ENCODE peak calls at places on chromosomes 5 and 9, in five cellular contexts. One of them, this sample, is unnamed.

GRCh38 chr5:112390327-112390726 is 28.8 kb downstream of the EPB41L4A start:
- DNase-seq in aorta: no peak
- DNase-seq in dorsolateral prefrontal cortex: peak; percentile 6
- DNase-seq in NCI-H82: peak; percentile 83
- DNase-seq in activated naive CD4-positive, alpha-beta T cell treated with anti-CD3 and anti-CD28 coated beads, Interleukin-2, amount 50 U/mL, for 16 hours: no peak
- DNase-seq in this sample: no peak

GRCh38 chr9:136691316-136692189 is 4.3 kb upstream of the AGPAT2 start:
- DNase-seq in aorta: no peak
- DNase-seq in dorsolateral prefrontal cortex: no peak
- DNase-seq in NCI-H82: no peak
- DNase-seq in activated naive CD4-positive, alpha-beta T cell treated with anti-CD3 and anti-CD28 coated beads, Interleukin-2, amount 50 U/mL, for 16 hours: no peak
- DNase-seq in this sample: no peak

GRCh38 chr5:163306421-163306820 is 131.0 kb upstream of the CCNG1 start:
- DNase-seq in aorta: no peak
- DNase-seq in dorsolateral prefrontal cortex: no peak
- DNase-seq in NCI-H82: peak; percentile 34
- DNase-seq in activated naive CD4-positive, alpha-beta T cell treated with anti-CD3 and anti-CD28 coated beads, Interleukin-2, amount 50 U/mL, for 16 hours: no peak
- DNase-seq in this sample: no peak

GRCh38 chr5:171579162-171579561 is 159.7 kb downstream of the FGF18 start:
- DNase-seq in aorta: peak; percentile 81
- DNase-seq in dorsolateral prefrontal cortex: no peak
- DNase-seq in NCI-H82: no peak
- DNase-seq in activated naive CD4-positive, alpha-beta T cell treated with anti-CD3 and anti-CD28 coated beads, Interleukin-2, amount 50 U/mL, for 16 hours: no peak
- DNase-seq in this sample: no peak

GRCh38 chr9:98083059-98083458 is 26.5 kb downstream of the NANS start:
- DNase-seq in aorta: no peak
- DNase-seq in dorsolateral prefrontal cortex: no peak
- DNase-seq in NCI-H82: no peak
- DNase-seq in activated naive CD4-positive, alpha-beta T cell treated with anti-CD3 and anti-CD28 coated beads, Interleukin-2, amount 50 U/mL, for 16 hours: no peak
- DNase-seq in this sample: no peak

GRCh38 chr9:110880123-110880522 is 158.1 kb downstream of the LPAR1 start:
- DNase-seq in aorta: no peak
- DNase-seq in dorsolateral prefrontal cortex: no peak
- DNase-seq in NCI-H82: peak; percentile 19
- DNase-seq in activated naive CD4-positive, alpha-beta T cell treated with anti-CD3 and anti-CD28 coated beads, Interleukin-2, amount 50 U/mL, for 16 hours: no peak
- DNase-seq in this sample: no peak

GRCh38 chr5:3736926-3737325 is 141.3 kb downstream of the IRX1 start:
- DNase-seq in aorta: no peak
- DNase-seq in dorsolateral prefrontal cortex: no peak
- DNase-seq in NCI-H82: no peak
- DNase-seq in activated naive CD4-positive, alpha-beta T cell treated with anti-CD3 and anti-CD28 coated beads, Interleukin-2, amount 50 U/mL, for 16 hours: no peak
- DNase-seq in this sample: no peak

GRCh38 chr5:52915176-52915875 is 73.8 kb upstream of the ITGA2 start:
- DNase-seq in aorta: no peak
- DNase-seq in dorsolateral prefrontal cortex: no peak
- DNase-seq in NCI-H82: peak; percentile 70
- DNase-seq in activated naive CD4-positive, alpha-beta T cell treated with anti-CD3 and anti-CD28 coated beads, Interleukin-2, amount 50 U/mL, for 16 hours: peak; percentile 36
- DNase-seq in this sample: no peak

GRCh38 chr9:95055851-95056551 is 261.5 kb downstream of the FANCC start:
- DNase-seq in aorta: no peak
- DNase-seq in dorsolateral prefrontal cortex: no peak
- DNase-seq in NCI-H82: no peak
- DNase-seq in activated naive CD4-positive, alpha-beta T cell treated with anti-CD3 and anti-CD28 coated beads, Interleukin-2, amount 50 U/mL, for 16 hours: no peak
- DNase-seq in this sample: no peak

GRCh38 chr5:128844354-128844923 is 120.8 kb upstream of the SLC27A6 start:
- DNase-seq in aorta: no peak
- DNase-seq in dorsolateral prefrontal cortex: no peak
- DNase-seq in NCI-H82: peak; percentile 24
- DNase-seq in activated naive CD4-positive, alpha-beta T cell treated with anti-CD3 and anti-CD28 coated beads, Interleukin-2, amount 50 U/mL, for 16 hours: no peak
- DNase-seq in this sample: no peak

GRCh38 chr9:36676823-36677521 is 104.3 kb downstream of the MELK start:
- DNase-seq in aorta: no peak
- DNase-seq in dorsolateral prefrontal cortex: no peak
- DNase-seq in NCI-H82: no peak
- DNase-seq in activated naive CD4-positive, alpha-beta T cell treated with anti-CD3 and anti-CD28 coated beads, Interleukin-2, amount 50 U/mL, for 16 hours: no peak
- DNase-seq in this sample: no peak

GRCh38 chr5:142674438-142675210 is 11.3 kb downstream of the FGF1 start:
- DNase-seq in aorta: peak; percentile 73
- DNase-seq in dorsolateral prefrontal cortex: no peak
- DNase-seq in NCI-H82: no peak
- DNase-seq in activated naive CD4-positive, alpha-beta T cell treated with anti-CD3 and anti-CD28 coated beads, Interleukin-2, amount 50 U/mL, for 16 hours: no peak
- DNase-seq in this sample: no peak

GRCh38 chr9:911003-911402 is 65.5 kb upstream of the DMRT3 start:
- DNase-seq in aorta: no peak
- DNase-seq in dorsolateral prefrontal cortex: no peak
- DNase-seq in NCI-H82: peak; percentile 40
- DNase-seq in activated naive CD4-positive, alpha-beta T cell treated with anti-CD3 and anti-CD28 coated beads, Interleukin-2, amount 50 U/mL, for 16 hours: no peak
- DNase-seq in this sample: no peak

GRCh38 chr5:143217065-143217803 is 186.3 kb downstream of the NR3C1 start:
- DNase-seq in aorta: no peak
- DNase-seq in dorsolateral prefrontal cortex: no peak
- DNase-seq in NCI-H82: peak; percentile 18
- DNase-seq in activated naive CD4-positive, alpha-beta T cell treated with anti-CD3 and anti-CD28 coated beads, Interleukin-2, amount 50 U/mL, for 16 hours: no peak
- DNase-seq in this sample: no peak

GRCh38 chr9:76510041-76510440 is 51.1 kb downstream of the GCNT1 start:
- DNase-seq in aorta: no peak
- DNase-seq in dorsolateral prefrontal cortex: no peak
- DNase-seq in NCI-H82: no peak
- DNase-seq in activated naive CD4-positive, alpha-beta T cell treated with anti-CD3 and anti-CD28 coated beads, Interleukin-2, amount 50 U/mL, for 16 hours: no peak
- DNase-seq in this sample: no peak

GRCh38 chr9:12972608-12973589 is 198.1 kb downstream of the LURAP1L start:
- DNase-seq in aorta: no peak
- DNase-seq in dorsolateral prefrontal cortex: peak; percentile 10
- DNase-seq in NCI-H82: no peak
- DNase-seq in activated naive CD4-positive, alpha-beta T cell treated with anti-CD3 and anti-CD28 coated beads, Interleukin-2, amount 50 U/mL, for 16 hours: no peak
- DNase-seq in this sample: peak; percentile 31

GRCh38 chr9:93223241-93224180 is 39.6 kb downstream of the WNK2 start:
- DNase-seq in aorta: no peak
- DNase-seq in dorsolateral prefrontal cortex: no peak
- DNase-seq in NCI-H82: no peak
- DNase-seq in activated naive CD4-positive, alpha-beta T cell treated with anti-CD3 and anti-CD28 coated beads, Interleukin-2, amount 50 U/mL, for 16 hours: no peak
- DNase-seq in this sample: no peak

GRCh38 chr9:124228516-124228915 is 29.2 kb upstream of the NEK6 start:
- DNase-seq in aorta: no peak
- DNase-seq in dorsolateral prefrontal cortex: no peak
- DNase-seq in NCI-H82: no peak
- DNase-seq in activated naive CD4-positive, alpha-beta T cell treated with anti-CD3 and anti-CD28 coated beads, Interleukin-2, amount 50 U/mL, for 16 hours: no peak
- DNase-seq in this sample: no peak

GRCh38 chr5:140169410-140169809 is 5.6 kb upstream of the CYSTM1 start:
- DNase-seq in aorta: peak; percentile 25
- DNase-seq in dorsolateral prefrontal cortex: no peak
- DNase-seq in NCI-H82: no peak
- DNase-seq in activated naive CD4-positive, alpha-beta T cell treated with anti-CD3 and anti-CD28 coated beads, Interleukin-2, amount 50 U/mL, for 16 hours: no peak
- DNase-seq in this sample: no peak

GRCh38 chr5:176876506-176877431 is 22.4 kb downstream of the HK3 start:
- DNase-seq in aorta: peak; percentile 76
- DNase-seq in dorsolateral prefrontal cortex: no peak
- DNase-seq in NCI-H82: no peak
- DNase-seq in activated naive CD4-positive, alpha-beta T cell treated with anti-CD3 and anti-CD28 coated beads, Interleukin-2, amount 50 U/mL, for 16 hours: no peak
- DNase-seq in this sample: no peak

GRCh38 chr9:35267716-35268115 is 105.9 kb downstream of the UNC13B start:
- DNase-seq in aorta: no peak
- DNase-seq in dorsolateral prefrontal cortex: no peak
- DNase-seq in NCI-H82: no peak
- DNase-seq in activated naive CD4-positive, alpha-beta T cell treated with anti-CD3 and anti-CD28 coated beads, Interleukin-2, amount 50 U/mL, for 16 hours: no peak
- DNase-seq in this sample: no peak

GRCh38 chr5:149203896-149204544 is 62.7 kb downstream of the ABLIM3 start:
- DNase-seq in aorta: no peak
- DNase-seq in dorsolateral prefrontal cortex: no peak
- DNase-seq in NCI-H82: no peak
- DNase-seq in activated naive CD4-positive, alpha-beta T cell treated with anti-CD3 and anti-CD28 coated beads, Interleukin-2, amount 50 U/mL, for 16 hours: no peak
- DNase-seq in this sample: no peak

This sample was measured in breast epithelium.